ENCODE peak calls at places on chromosomes 7 and 10, in eight cellular contexts. One of them, this sample, is unnamed.

GRCh38 chr10:63003816-63004453 is 129.2 kb upstream of the NRBF2 start:
- DNase-seq in lower leg skin: no peak
- DNase-seq in aorta: no peak
- DNase-seq in right atrium auricular region: no peak
- DNase-seq in hepatocyte: no peak
- DNase-seq in HCT116: peak; percentile 7
- DNase-seq in AG04450: no peak
- DNase-seq in fibroblast of villous mesenchyme: no peak
- DNase-seq in this sample: no peak

GRCh38 chr7:104960741-104961479 is 53.1 kb upstream of the KMT2E start:
- DNase-seq in aorta: no peak
- DNase-seq in HCT116: no peak
- DNase-seq in right atrium auricular region: peak; percentile 80
- DNase-seq in hepatocyte: no peak
- DNase-seq in lower leg skin: no peak
- DNase-seq in fibroblast of villous mesenchyme: peak; percentile 44
- DNase-seq in AG04450: no peak
- DNase-seq in this sample: no peak

GRCh38 chr7:55491346-55491745 is 81.0 kb downstream of the VOPP1 start:
- DNase-seq in hepatocyte: no peak
- DNase-seq in right atrium auricular region: no peak
- DNase-seq in lower leg skin: no peak
- DNase-seq in fibroblast of villous mesenchyme: peak; percentile 31
- DNase-seq in HCT116: no peak
- DNase-seq in AG04450: no peak
- DNase-seq in aorta: no peak
- DNase-seq in this sample: no peak

GRCh38 chr10:70350501-70350900 is 31.9 kb downstream of the LRRC20 start:
- DNase-seq in fibroblast of villous mesenchyme: no peak
- DNase-seq in aorta: no peak
- DNase-seq in AG04450: no peak
- DNase-seq in lower leg skin: no peak
- DNase-seq in right atrium auricular region: no peak
- DNase-seq in HCT116: no peak
- DNase-seq in hepatocyte: no peak
- DNase-seq in this sample: no peak

GRCh38 chr7:23696916-23697441 is 13.0 kb upstream of the STK31 start:
- DNase-seq in HCT116: peak; percentile 76
- DNase-seq in AG04450: no peak
- DNase-seq in lower leg skin: no peak
- DNase-seq in right atrium auricular region: no peak
- DNase-seq in hepatocyte: peak; percentile 63
- DNase-seq in fibroblast of villous mesenchyme: peak; percentile 72
- DNase-seq in aorta: peak; percentile 83
- DNase-seq in this sample: peak; percentile 82

GRCh38 chr10:22483132-22483531 is 137.8 kb downstream of the SPAG6 start:
- DNase-seq in fibroblast of villous mesenchyme: no peak
- DNase-seq in right atrium auricular region: no peak
- DNase-seq in AG04450: no peak
- DNase-seq in hepatocyte: no peak
- DNase-seq in aorta: no peak
- DNase-seq in lower leg skin: no peak
- DNase-seq in HCT116: no peak
- DNase-seq in this sample: no peak

GRCh38 chr7:152435384-152436278 is at the start of gene KMT2C:
- DNase-seq in HCT116: no peak
- DNase-seq in hepatocyte: peak; percentile 83
- DNase-seq in AG04450: no peak
- DNase-seq in aorta: peak; percentile 86
- DNase-seq in lower leg skin: peak; percentile 90
- DNase-seq in fibroblast of villous mesenchyme: peak; percentile 47
- DNase-seq in right atrium auricular region: no peak
- DNase-seq in this sample: peak; percentile 67

GRCh38 chr7:157358753-157359096 is 21.9 kb downstream of the DNAJB6 start:
- DNase-seq in right atrium auricular region: no peak
- DNase-seq in AG04450: no peak
- DNase-seq in lower leg skin: peak; percentile 23
- DNase-seq in aorta: peak; percentile 53
- DNase-seq in HCT116: no peak
- DNase-seq in fibroblast of villous mesenchyme: no peak
- DNase-seq in hepatocyte: no peak
- DNase-seq in this sample: no peak

GRCh38 chr10:5070648-5071410 is 23.4 kb upstream of the AKR1C3 start:
- DNase-seq in HCT116: no peak
- DNase-seq in fibroblast of villous mesenchyme: peak; percentile 48
- DNase-seq in aorta: no peak
- DNase-seq in lower leg skin: no peak
- DNase-seq in right atrium auricular region: no peak
- DNase-seq in AG04450: no peak
- DNase-seq in hepatocyte: no peak
- DNase-seq in this sample: no peak
- H3K4me3 ChIP-seq in HCT116: no peak overlapping the region
- H3K4me3 ChIP-seq in fibroblast of villous mesenchyme: no peak overlapping the region
- H3K4me3 ChIP-seq in aorta: no peak overlapping the region
- H3K4me3 ChIP-seq in lower leg skin: no peak overlapping the region
- H3K4me3 ChIP-seq in right atrium auricular region: no peak overlapping the region
- H3K4me3 ChIP-seq in AG04450: no peak overlapping the region
- H3K4me3 ChIP-seq in hepatocyte: no peak overlapping the region
- H3K4me3 ChIP-seq in this sample: peak overlapping the region; percentile 2

GRCh38 chr10:94361161-94361794 is 1.5 kb downstream of the NOC3L start:
- DNase-seq in hepatocyte: no peak
- DNase-seq in HCT116: no peak
- DNase-seq in aorta: no peak
- DNase-seq in fibroblast of villous mesenchyme: peak; percentile 52
- DNase-seq in AG04450: no peak
- DNase-seq in right atrium auricular region: no peak
- DNase-seq in lower leg skin: no peak
- DNase-seq in this sample: no peak
- H3K4me3 ChIP-seq in hepatocyte: peak overlapping the region; percentile 53
- H3K4me3 ChIP-seq in HCT116: peak overlapping the region; percentile 93
- H3K4me3 ChIP-seq in aorta: no peak overlapping the region
- H3K4me3 ChIP-seq in fibroblast of villous mesenchyme: peak overlapping the region; percentile 87
- H3K4me3 ChIP-seq in AG04450: peak overlapping the region; percentile 89
- H3K4me3 ChIP-seq in right atrium auricular region: no peak overlapping the region
- H3K4me3 ChIP-seq in lower leg skin: no peak overlapping the region
- H3K4me3 ChIP-seq in this sample: peak overlapping the region; percentile 67

DNA sequence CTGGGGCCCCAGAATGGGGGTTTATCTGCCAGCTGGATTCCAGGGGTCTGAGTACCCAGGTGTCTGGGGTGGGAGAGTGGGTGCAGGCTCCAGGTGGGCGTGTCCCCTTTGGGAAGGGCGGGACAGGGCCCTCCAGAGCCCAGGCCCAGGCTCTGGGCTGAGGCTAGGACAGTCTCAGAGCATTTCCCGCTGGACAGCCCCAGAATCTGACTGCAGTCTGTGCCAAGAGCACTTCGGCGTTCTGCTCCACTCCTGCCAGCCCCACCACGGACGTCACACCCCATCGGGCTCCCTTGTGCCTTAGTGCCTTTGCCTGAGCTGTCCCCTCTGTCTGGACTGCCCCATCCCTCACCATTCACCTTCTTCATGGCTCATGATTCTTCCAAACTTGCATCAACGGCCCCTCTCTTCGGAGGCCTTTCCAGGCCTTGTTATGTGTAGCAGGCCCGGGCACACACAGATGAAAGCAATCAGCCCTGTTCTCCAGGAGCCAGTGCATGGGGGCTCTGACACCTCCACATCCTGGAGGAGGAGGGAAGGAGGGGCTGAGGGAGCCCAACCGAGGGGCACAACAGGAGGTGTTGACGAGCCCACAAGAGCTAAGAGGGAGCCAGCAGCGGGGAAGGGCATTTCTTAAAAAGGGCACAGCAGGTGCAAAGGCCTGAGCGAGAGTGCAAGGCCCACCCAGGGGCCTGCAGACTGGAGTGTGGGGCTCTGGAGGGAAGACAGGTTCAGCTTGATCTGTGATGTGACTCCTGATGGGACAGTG is 41.6 kb downstream of the GTF2IRD1 start:
- DNase-seq in lower leg skin: no peak
- DNase-seq in right atrium auricular region: no peak
- DNase-seq in fibroblast of villous mesenchyme: no peak
- DNase-seq in hepatocyte: no peak
- DNase-seq in AG04450: no peak
- DNase-seq in HCT116: no peak
- DNase-seq in aorta: no peak
- DNase-seq in this sample: no peak
- H3K4me3 ChIP-seq in lower leg skin: no peak overlapping the region
- H3K4me3 ChIP-seq in right atrium auricular region: no peak overlapping the region
- H3K4me3 ChIP-seq in fibroblast of villous mesenchyme: no peak overlapping the region
- H3K4me3 ChIP-seq in hepatocyte: no peak overlapping the region
- H3K4me3 ChIP-seq in AG04450: no peak overlapping the region
- H3K4me3 ChIP-seq in HCT116: no peak overlapping the region
- H3K4me3 ChIP-seq in aorta: no peak overlapping the region
- H3K4me3 ChIP-seq in this sample: no peak overlapping the region

GRCh38 chr10:113061054-113061430 is 111.0 kb downstream of the TCF7L2 start:
- DNase-seq in right atrium auricular region: no peak
- DNase-seq in AG04450: no peak
- DNase-seq in hepatocyte: no peak
- DNase-seq in aorta: no peak
- DNase-seq in fibroblast of villous mesenchyme: no peak
- DNase-seq in lower leg skin: peak; percentile 84
- DNase-seq in HCT116: no peak
- DNase-seq in this sample: no peak
- H3K4me3 ChIP-seq in right atrium auricular region: no peak overlapping the region
- H3K4me3 ChIP-seq in AG04450: no peak overlapping the region
- H3K4me3 ChIP-seq in hepatocyte: no peak overlapping the region
- H3K4me3 ChIP-seq in aorta: no peak overlapping the region
- H3K4me3 ChIP-seq in fibroblast of villous mesenchyme: no peak overlapping the region
- H3K4me3 ChIP-seq in lower leg skin: no peak overlapping the region
- H3K4me3 ChIP-seq in HCT116: no peak overlapping the region
- H3K4me3 ChIP-seq in this sample: no peak overlapping the region

GRCh38 chr10:77837925-77838595 is 88.5 kb downstream of the DLG5 start:
- DNase-seq in aorta: peak; percentile 61
- DNase-seq in fibroblast of villous mesenchyme: peak; percentile 6
- DNase-seq in AG04450: no peak
- DNase-seq in HCT116: no peak
- DNase-seq in hepatocyte: no peak
- DNase-seq in right atrium auricular region: no peak
- DNase-seq in lower leg skin: no peak
- DNase-seq in this sample: no peak
- H3K4me3 ChIP-seq in aorta: no peak overlapping the region
- H3K4me3 ChIP-seq in fibroblast of villous mesenchyme: no peak overlapping the region
- H3K4me3 ChIP-seq in AG04450: no peak overlapping the region
- H3K4me3 ChIP-seq in HCT116: no peak overlapping the region
- H3K4me3 ChIP-seq in hepatocyte: no peak overlapping the region
- H3K4me3 ChIP-seq in right atrium auricular region: no peak overlapping the region
- H3K4me3 ChIP-seq in lower leg skin: no peak overlapping the region
- H3K4me3 ChIP-seq in this sample: no peak overlapping the region

DNA sequence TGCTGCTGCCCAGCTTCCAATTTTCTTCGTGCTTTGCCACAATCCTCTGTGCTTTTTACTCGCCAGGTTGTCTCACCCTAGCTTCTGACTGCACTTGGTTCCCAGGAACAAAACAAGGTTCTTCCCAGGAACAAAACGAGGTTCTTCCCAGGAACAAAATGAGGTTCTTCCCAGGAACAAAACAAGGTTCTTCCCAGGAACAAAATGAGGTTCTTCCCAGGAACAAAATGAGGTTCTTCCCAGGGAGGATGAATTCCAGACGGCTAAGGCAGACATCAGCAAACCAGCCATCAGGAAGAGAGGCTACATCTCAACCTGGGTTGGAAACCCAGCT is 41.9 kb downstream of the TNS3 start:
- DNase-seq in AG04450: no peak
- DNase-seq in hepatocyte: no peak
- DNase-seq in HCT116: no peak
- DNase-seq in lower leg skin: no peak
- DNase-seq in aorta: no peak
- DNase-seq in fibroblast of villous mesenchyme: no peak
- DNase-seq in right atrium auricular region: no peak
- DNase-seq in this sample: no peak
- H3K4me3 ChIP-seq in AG04450: no peak overlapping the region
- H3K4me3 ChIP-seq in hepatocyte: no peak overlapping the region
- H3K4me3 ChIP-seq in HCT116: no peak overlapping the region
- H3K4me3 ChIP-seq in lower leg skin: no peak overlapping the region
- H3K4me3 ChIP-seq in aorta: no peak overlapping the region
- H3K4me3 ChIP-seq in fibroblast of villous mesenchyme: no peak overlapping the region
- H3K4me3 ChIP-seq in right atrium auricular region: no peak overlapping the region
- H3K4me3 ChIP-seq in this sample: no peak overlapping the region

DNA sequence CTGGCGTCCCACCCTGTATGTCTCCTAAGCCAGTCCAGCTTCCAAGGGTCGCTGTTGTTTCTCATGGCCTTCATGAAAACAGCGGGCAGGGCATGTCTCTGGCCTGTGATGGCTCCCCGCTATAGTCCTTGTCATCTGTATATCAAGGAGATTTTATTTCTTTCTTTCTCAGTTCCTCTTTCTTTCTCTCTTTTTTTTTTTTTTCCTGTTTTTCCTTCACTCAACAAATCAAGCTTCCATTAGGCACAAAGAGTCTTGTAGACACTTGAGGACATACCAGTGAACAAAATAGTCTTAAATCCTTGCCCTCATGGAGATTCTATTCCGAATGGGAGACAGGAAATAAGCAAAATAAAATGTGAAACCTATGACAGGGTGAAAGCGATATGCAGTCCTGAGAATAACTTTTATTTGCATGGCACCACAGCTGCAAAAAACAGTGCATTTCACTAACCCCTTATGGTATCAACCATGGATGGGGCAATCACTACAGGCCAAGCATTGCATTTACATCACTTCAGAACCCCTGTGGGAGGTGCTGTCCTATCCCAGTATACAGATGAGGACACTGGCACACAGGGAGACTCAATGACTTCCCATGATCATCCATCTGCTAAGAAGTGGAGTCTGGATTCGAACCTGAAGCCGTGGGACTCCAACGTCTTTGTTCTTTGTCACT is 50.7 kb downstream of the SYPL1 start:
- DNase-seq in HCT116: no peak
- DNase-seq in right atrium auricular region: peak; percentile 38
- DNase-seq in hepatocyte: no peak
- DNase-seq in lower leg skin: peak; percentile 13
- DNase-seq in aorta: no peak
- DNase-seq in AG04450: no peak
- DNase-seq in fibroblast of villous mesenchyme: no peak
- DNase-seq in this sample: no peak
- H3K4me3 ChIP-seq in HCT116: no peak overlapping the region
- H3K4me3 ChIP-seq in right atrium auricular region: no peak overlapping the region
- H3K4me3 ChIP-seq in hepatocyte: no peak overlapping the region
- H3K4me3 ChIP-seq in lower leg skin: no peak overlapping the region
- H3K4me3 ChIP-seq in aorta: no peak overlapping the region
- H3K4me3 ChIP-seq in AG04450: no peak overlapping the region
- H3K4me3 ChIP-seq in fibroblast of villous mesenchyme: no peak overlapping the region
- H3K4me3 ChIP-seq in this sample: no peak overlapping the region

GRCh38 chr10:34538291-34538829 is 276.7 kb downstream of the PARD3 start:
- DNase-seq in AG04450: no peak
- DNase-seq in hepatocyte: no peak
- DNase-seq in lower leg skin: no peak
- DNase-seq in fibroblast of villous mesenchyme: no peak
- DNase-seq in aorta: no peak
- DNase-seq in right atrium auricular region: no peak
- DNase-seq in HCT116: no peak
- DNase-seq in this sample: no peak
- H3K4me3 ChIP-seq in AG04450: no peak overlapping the region
- H3K4me3 ChIP-seq in hepatocyte: no peak overlapping the region
- H3K4me3 ChIP-seq in lower leg skin: no peak overlapping the region
- H3K4me3 ChIP-seq in fibroblast of villous mesenchyme: peak overlapping the region; percentile 8
- H3K4me3 ChIP-seq in aorta: no peak overlapping the region
- H3K4me3 ChIP-seq in right atrium auricular region: no peak overlapping the region
- H3K4me3 ChIP-seq in HCT116: no peak overlapping the region
- H3K4me3 ChIP-seq in this sample: no peak overlapping the region

This sample was measured in Caco-2.